ENCODE peak calls at places on chromosomes 2 and 18, in ten cellular contexts. K is activated T-cell treated with anti-CD3 and anti-CD28 coated beads for 24 hours; J is activated CD4-positive, alpha-beta T cell treated with anti-CD3 and anti-CD28 coated beads, Interleukin-2, amount 50 U/mL, for 48 hours; R is H7; A is T47D; L is ELF-1; E is COLO829; Y is SHP77; D is NCI-H2107; T is activated CD4-positive, CD25-positive, alpha-beta regulatory T cell. G is an unnamed sample.

GRCh38 chr2:127416486-127417001 is 1.7 kb upstream of the PROC start:
- DNase-seq in A (no peak), D (no peak), K (no peak), R (no peak), L (no peak), Y (no peak), E (no peak), J (no peak), T (no peak), G (no peak)

GRCh38 chr2:112712903-112713584 is 7.8 kb upstream of the NT5DC4 start:
- DNase-seq in T (no peak), L (no peak), J (peak; percentile 70), K (no peak), E (no peak), A (no peak), Y (no peak), R (no peak), D (no peak), G (no peak)

GRCh38 chr2:62801814-62802524 is 96.5 kb downstream of the EHBP1 start:
- DNase-seq in L (no peak), Y (no peak), K (no peak), D (no peak), T (no peak), J (no peak), R (peak; percentile 15), E (no peak), A (no peak), G (no peak)

GRCh38 chr18:39448942-39449341 is 1883.3 kb upstream of the CELF4 start:
- DNase-seq in A (no peak), Y (no peak), E (no peak), T (no peak), L (no peak), D (no peak), K (no peak), J (no peak), R (no peak), G (no peak)

GRCh38 chr2:199042660-199043379 is 414.9 kb downstream of the SATB2 start:
- DNase-seq in L (no peak), D (no peak), J (no peak), K (no peak), R (no peak), E (no peak), A (no peak), T (no peak), Y (no peak), G (no peak)

GRCh38 chr18:23626451-23627279 is 36.0 kb downstream of the ANKRD29 start:
- DNase-seq in D (no peak), T (no peak), J (no peak), Y (no peak), R (no peak), K (no peak), E (peak; percentile 63), L (no peak), A (no peak), G (no peak)

GRCh38 chr2:127398239-127398590 is 10.4 kb upstream of the MAP3K2 start:
- DNase-seq in Y (no peak), A (no peak), R (peak; percentile 40), K (no peak), J (peak; percentile 60), L (peak; percentile 78), E (peak; percentile 94), T (no peak), D (no peak), G (peak; percentile 47)

GRCh38 chr2:237180987-237181386 is 95.3 kb downstream of the COPS8 start:
- DNase-seq in Y (no peak), A (no peak), E (no peak), R (no peak), T (no peak), L (no peak), D (no peak), K (no peak), J (no peak), G (no peak)

GRCh38 chr2:95326433-95327140 is 29.4 kb downstream of the KCNIP3 start:
- DNase-seq in T (no peak), R (no peak), L (peak; percentile 31), Y (no peak), K (no peak), E (no peak), A (no peak), D (no peak), J (no peak), G (no peak)

GRCh38 chr2:64063454-64063853 is 44.2 kb upstream of the VPS54 start:
- DNase-seq in R (no peak), L (no peak), K (no peak), J (no peak), A (no peak), D (no peak), E (no peak), Y (no peak), T (no peak), G (no peak)

GRCh38 chr18:71001597-71001996 is 712.8 kb downstream of the SOCS6 start:
- DNase-seq in T (no peak), L (no peak), E (no peak), J (no peak), Y (no peak), R (no peak), D (no peak), K (no peak), A (no peak), G (no peak)

GRCh38 chr2:28736034-28736433 is 15.6 kb upstream of the PPP1CB start:
- DNase-seq in E (no peak), K (no peak), D (no peak), A (peak; percentile 62), Y (peak; percentile 66), T (no peak), R (no peak), L (no peak), J (no peak), G (peak; percentile 71)

GRCh38 chr18:41974661-41975286 is 19.7 kb downstream of the PIK3C3 start:
- DNase-seq in D (no peak), K (no peak), R (no peak), L (no peak), Y (no peak), A (no peak), T (no peak), J (peak; percentile 17), E (no peak), G (no peak)

GRCh38 chr2:160367887-160368286 is 125.7 kb downstream of the RBMS1 start:
- DNase-seq in A (no peak), E (peak; percentile 62), Y (no peak), K (no peak), L (peak; percentile 54), J (no peak), T (no peak), R (no peak), D (no peak), G (peak; percentile 94)

GRCh38 chr2:88181511-88181910 is 11.4 kb downstream of the THNSL2 start:
- DNase-seq in A (no peak), Y (no peak), J (no peak), E (no peak), L (no peak), D (no peak), K (no peak), R (no peak), T (no peak), G (peak; percentile 59)

GRCh38 chr2:189086710-189087109 is 92.9 kb downstream of the COL5A2 start:
- DNase-seq in Y (no peak), R (no peak), D (no peak), T (no peak), A (no peak), K (no peak), J (no peak), L (no peak), E (no peak), G (no peak)

GRCh38 chr2:210199186-210199765 is 26.0 kb downstream of the ACADL start:
- DNase-seq in D (no peak), L (no peak), R (no peak), J (no peak), Y (peak; percentile 15), E (peak; percentile 35), T (no peak), A (no peak), K (no peak), G (no peak)

GRCh38 chr2:38315707-38316333 is 61.3 kb downstream of the ATL2 start:
- DNase-seq in E (peak; percentile 32), T (no peak), L (peak; percentile 43), K (peak; percentile 24), D (no peak), J (no peak), R (peak; percentile 57), A (peak; percentile 9), Y (peak; percentile 9), G (no peak)

GRCh38 chr2:30481323-30481800 is 34.3 kb downstream of the LCLAT1 start:
- DNase-seq in L (no peak), E (no peak), Y (no peak), A (no peak), T (no peak), J (no peak), K (no peak), D (no peak), R (no peak), G (no peak)

GRCh38 chr2:113711857-113712256 is 44.6 kb downstream of the SLC35F5 start:
- DNase-seq in E (no peak), R (no peak), T (no peak), K (no peak), Y (no peak), L (no peak), A (peak; percentile 23), J (no peak), D (no peak), G (peak; percentile 70)

GRCh38 chr18:22778996-22779395 is 154.1 kb upstream of the RBBP8 start:
- DNase-seq in D (no peak), J (no peak), L (no peak), Y (no peak), E (no peak), A (no peak), T (no peak), K (no peak), R (no peak), G (no peak)

GRCh38 chr2:187986392-187987105 is 305.1 kb upstream of the GULP1 start:
- DNase-seq in J (no peak), A (no peak), K (no peak), L (no peak), E (no peak), R (no peak), D (no peak), T (no peak), Y (peak; percentile 68), G (no peak)

GRCh38 chr18:59002974-59003594 is 136.6 kb upstream of the SEC11C start:
- DNase-seq in T (no peak), E (no peak), D (no peak), R (no peak), K (no peak), A (no peak), J (no peak), Y (no peak), L (no peak), G (no peak)

GRCh38 chr2:44429034-44429433 is 67.3 kb downstream of the CAMKMT start:
- DNase-seq in D (no peak), Y (no peak), J (no peak), A (no peak), T (no peak), K (no peak), L (peak; percentile 9), E (no peak), R (no peak), G (no peak)

GRCh38 chr2:43028188-43028587 is 198.2 kb downstream of the ZFP36L2 start:
- DNase-seq in T (no peak), J (no peak), A (no peak), D (no peak), R (no peak), K (no peak), E (no peak), L (no peak), Y (no peak), G (no peak)

GRCh38 chr18:79887181-79888000 is 64.1 kb downstream of the SLC66A2 start:
- DNase-seq in D (no peak), T (no peak), K (no peak), L (no peak), J (no peak), R (no peak), A (no peak), E (no peak), Y (no peak), G (no peak)

GRCh38 chr18:60506682-60507081 is 134.1 kb upstream of the MC4R start:
- DNase-seq in T (no peak), J (no peak), K (no peak), R (no peak), Y (no peak), L (no peak), A (no peak), E (no peak), D (no peak), G (no peak)

GRCh38 chr2:32902986-32903385 is 43.8 kb upstream of the LTBP1 start:
- DNase-seq in Y (no peak), E (no peak), A (no peak), J (no peak), R (no peak), D (no peak), K (no peak), L (no peak), T (no peak), G (no peak)

G was measured in epithelial cell of proximal tubule.